ENCODE peak calls at places on chromosome 16, in four cellular contexts. J, Z, F and D are unnamed samples.

GRCh38 chr16:50093607-50094570 is 28.1 kb downstream of the HEATR3 start:
- DNase-seq in J (peak), Z (no peak), F (no peak), D (no peak)

GRCh38 chr16:88306860-88307545 is 75.8 kb upstream of the ZNF469 start:
- DNase-seq in J (no peak), Z (no peak), F (peak), D (no peak)

GRCh38 chr16:63363738-63364137 is 1327.5 kb upstream of the CDH8 start:
- DNase-seq in J (no peak), Z (no peak), F (no peak), D (no peak)

GRCh38 chr16:51682905-51683304 is 531.8 kb upstream of the SALL1 start:
- DNase-seq in J (no peak), Z (no peak), F (no peak), D (no peak)

GRCh38 chr16:12613131-12613991 is 190.3 kb downstream of the CPPED1 start:
- DNase-seq in J (no peak), Z (peak), F (no peak), D (peak)

GRCh38 chr16:85778873-85779272 is 20.5 kb downstream of the EMC8 start:
- DNase-seq in J (no peak), Z (no peak), F (no peak), D (no peak)

GRCh38 chr16:71882505-71883192 is 1.3 kb downstream of the ZNF821 start:
- DNase-seq in J (peak), Z (peak), F (no peak), D (peak)

GRCh38 chr16:29821663-29822115 is 1.4 kb downstream of the MVP start:
- DNase-seq in J (peak), Z (peak), F (no peak), D (no peak)